ENCODE peak calls at places on chromosome 16, in six cellular contexts. N, L, P, Y, M and R are unnamed samples.
A peak's percentile ranks its signal among the peaks of the same experiment; 100 is the strongest.

GRCh38 chr16:89094252-89094901 is 725 bp downstream of the ACSF3 start:
- DNase-seq in L (no peak), Y (no peak), N (peak; percentile 23), M (peak; percentile 35), P (peak; percentile 46), R (no peak)

GRCh38 chr16:89495121-89495520 is 4.8 kb upstream of the ANKRD11 start:
- DNase-seq in Y (no peak), L (no peak), N (no peak), M (peak; percentile 10), P (no peak), R (peak; percentile 56)

GRCh38 chr16:68980695-68981315 is 124.6 kb upstream of the HAS3 start:
- DNase-seq in Y (no peak), N (no peak), L (no peak), P (no peak), M (no peak), R (no peak)

GRCh38 chr16:56576585-56577299 is 11.9 kb downstream of the MT4 start:
- DNase-seq in P (peak; percentile 72), Y (peak; percentile 89), M (peak; percentile 88), N (peak; percentile 96), L (peak; percentile 87), R (peak; percentile 31)

GRCh38 chr16:7597677-7598076 is 265.0 kb downstream of the RBFOX1 start:
- DNase-seq in N (peak; percentile 11), L (no peak), M (no peak), Y (no peak), P (no peak), R (no peak)

GRCh38 chr16:13919330-13919682 is 648 bp upstream of the ERCC4 start:
- DNase-seq in Y (peak; percentile 41), P (peak; percentile 42), M (peak; percentile 50), N (peak; percentile 49), L (no peak), R (no peak)

GRCh38 chr16:69465083-69465721 is 40.8 kb downstream of the CYB5B start:
- DNase-seq in N (no peak), M (no peak), Y (peak; percentile 7), L (no peak), P (no peak), R (peak; percentile 35)

GRCh38 chr16:27906883-27907282 is 156.6 kb downstream of the GSG1L start:
- DNase-seq in P (no peak), N (no peak), L (no peak), M (no peak), Y (no peak), R (no peak)

GRCh38 chr16:16001856-16002255 is 52.4 kb downstream of the ABCC1 start:
- DNase-seq in Y (peak; percentile 51), L (no peak), M (no peak), P (no peak), N (no peak), R (no peak)

GRCh38 chr16:70512456-70512855 is 10.9 kb downstream of the COG4 start:
- DNase-seq in L (no peak), M (peak; percentile 66), Y (no peak), P (no peak), N (peak; percentile 94), R (no peak)

GRCh38 chr16:89122322-89122831 is 28.7 kb downstream of the ACSF3 start:
- DNase-seq in L (peak; percentile 73), P (no peak), N (peak; percentile 47), M (no peak), Y (no peak), R (no peak)

GRCh38 chr16:19555938-19556778 is 655 bp downstream of the VPS35L start:
- DNase-seq in L (no peak), P (peak; percentile 88), Y (no peak), N (peak; percentile 24), M (peak; percentile 6), R (peak; percentile 11)

GRCh38 chr16:89705006-89705405 is 3.5 kb upstream of the SPATA2L start:
- DNase-seq in Y (no peak), P (no peak), M (no peak), N (no peak), L (no peak), R (no peak)

GRCh38 chr16:50861926-50862325 is 120.0 kb downstream of the CYLD start:
- DNase-seq in N (peak; percentile 65), P (no peak), L (no peak), Y (no peak), M (peak; percentile 82), R (peak; percentile 68)

GRCh38 chr16:23187341-23187740 is 4.8 kb downstream of the SCNN1G start:
- DNase-seq in N (peak; percentile 8), M (no peak), L (no peak), Y (no peak), P (no peak), R (no peak)

GRCh38 chr16:23182675-23183485 is at the start of gene SCNN1G:
- DNase-seq in N (no peak), L (peak; percentile 31), P (peak; percentile 55), Y (no peak), M (no peak), R (no peak)

GRCh38 chr16:23186171-23186570 is 3.6 kb downstream of the SCNN1G start:
- DNase-seq in L (no peak), N (no peak), M (no peak), P (no peak), Y (no peak), R (no peak)

GRCh38 chr16:23183486-23183862 is 929 bp downstream of the SCNN1G start:
- DNase-seq in N (no peak), M (no peak), P (no peak), L (no peak), Y (no peak), R (no peak)

DNA sequence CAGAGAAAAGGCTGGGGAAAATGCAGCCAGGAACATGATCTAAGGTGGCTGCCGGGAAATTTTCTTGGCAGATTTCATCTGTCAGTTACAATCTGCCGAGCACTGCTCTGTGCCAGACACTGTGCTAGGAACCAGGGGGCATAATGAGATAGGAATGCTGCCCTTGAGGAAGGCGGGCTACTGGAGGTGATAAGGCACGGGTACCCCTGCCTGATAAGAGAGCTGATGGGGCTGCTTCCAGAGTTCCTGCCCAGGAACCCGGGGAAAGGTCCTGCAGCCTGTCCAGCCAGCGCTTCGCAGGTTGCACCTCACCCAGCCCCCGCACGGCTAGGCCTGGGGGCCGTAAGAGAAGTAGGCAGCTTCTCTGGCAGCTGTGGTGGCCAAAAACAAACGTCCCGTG is 3.1 kb downstream of the SCNN1G start:
- DNase-seq in N (no peak), P (no peak), M (no peak), Y (peak; percentile 66), L (peak; percentile 61), R (no peak)
- TF ChIP-seq CTCF in N (no peak), P (no peak), M (no peak), Y (no peak), L (no peak), R (no peak)

DNA sequence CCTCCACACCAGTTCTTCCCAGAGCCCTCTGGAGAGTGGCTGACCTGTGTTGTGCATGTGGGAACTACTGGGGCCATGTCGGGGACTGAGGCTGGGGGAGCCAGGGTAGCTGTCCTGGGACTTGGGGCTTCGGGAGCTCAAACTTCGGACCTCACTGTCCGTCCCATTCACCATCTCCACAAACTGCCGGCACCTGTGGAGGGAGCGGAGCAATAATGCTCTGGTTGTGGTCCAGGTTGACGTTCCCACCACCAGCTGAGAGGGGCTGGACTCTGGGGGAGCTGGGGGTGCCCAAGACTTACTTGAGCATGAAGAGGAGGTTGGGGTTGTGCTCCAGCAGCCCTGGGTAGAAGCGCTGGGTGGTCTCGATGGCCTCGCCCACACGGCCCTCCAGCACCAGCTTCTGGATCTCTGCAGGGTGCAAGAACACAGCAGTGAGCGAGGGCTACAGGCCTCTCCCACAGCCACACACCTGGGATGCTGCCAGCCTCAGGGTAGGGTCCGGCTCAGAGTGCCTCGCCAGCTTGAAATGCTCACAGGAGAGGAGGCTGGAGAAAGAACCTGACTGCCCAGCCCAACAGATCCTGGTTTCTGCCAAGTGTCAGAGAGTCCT is 10.6 kb upstream of the GFOD2 start:
- DNase-seq in P (no peak), Y (no peak), N (no peak), L (no peak), M (no peak), R (no peak)
- H3K36me3 ChIP-seq in P (no peaks in the 10 kb centered on the region), Y (peaks cover 25% of the 10 kb centered on the region), N (peaks cover 20% of the 10 kb centered on the region), L (peaks cover 95% of the 10 kb centered on the region), M (no peaks in the 10 kb centered on the region), R (peaks cover 38% of the 10 kb centered on the region)

GRCh38 chr16:82344157-82344556 is 174.1 kb upstream of the MPHOSPH6 start:
- DNase-seq in M (peak; percentile 10), L (peak; percentile 55), N (peak; percentile 30), P (peak; percentile 47), Y (peak; percentile 18), R (no peak)
- TF ChIP-seq CTCF in M (peak; percentile 42), L (peak; percentile 49), N (peak; percentile 79), P (peak; percentile 63), Y (peak; percentile 46), R (peak; percentile 55)

DNA sequence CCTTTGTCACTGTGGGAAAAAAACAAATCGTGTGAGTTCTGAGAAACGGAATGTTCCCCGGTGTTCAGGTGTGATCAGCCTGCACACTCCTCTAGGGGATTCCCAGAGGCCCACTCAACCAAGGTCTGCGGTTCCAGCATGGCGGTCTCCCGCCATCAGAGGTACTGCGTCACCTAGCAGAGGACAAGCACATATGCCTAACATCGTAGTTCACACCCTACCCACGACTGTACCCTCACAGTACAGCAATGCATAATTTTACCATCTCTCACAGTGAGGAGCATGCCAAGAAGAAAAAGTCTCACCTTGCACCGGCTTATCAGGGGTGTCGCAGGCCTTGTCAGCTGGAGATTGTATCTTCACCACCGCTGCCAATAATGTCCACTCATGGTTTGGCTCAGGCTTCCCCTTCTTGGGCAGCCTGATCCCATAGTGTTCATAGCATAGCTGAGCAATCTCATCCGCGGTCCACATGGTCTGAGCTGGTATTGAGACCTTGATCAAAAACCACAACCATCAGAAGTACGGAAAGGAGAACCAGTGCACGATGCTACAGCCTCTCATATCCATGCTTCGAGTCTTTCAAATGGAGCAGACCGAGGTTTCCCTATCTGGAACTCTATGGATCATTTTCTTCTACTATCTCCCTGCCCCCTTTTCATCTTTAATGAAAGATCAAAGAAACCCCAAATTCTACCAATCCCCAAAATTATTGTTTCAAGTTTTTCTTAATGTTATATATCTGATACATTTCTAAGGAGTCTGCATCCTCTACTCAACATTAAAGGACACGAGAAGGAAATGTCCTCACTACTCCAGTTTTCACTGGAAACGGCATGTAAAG is 2.5 kb downstream of the ADAT1 start:
- DNase-seq in N (no peak), M (no peak), Y (no peak), P (no peak), L (peak; percentile 34), R (no peak)
- H3K36me3 ChIP-seq in N (peaks cover 16% of the 10 kb centered on the region), M (peaks cover 2% of the 10 kb centered on the region), Y (peaks cover 4% of the 10 kb centered on the region), P (no peaks in the 10 kb centered on the region), L (peaks cover 54% of the 10 kb centered on the region), R (peaks cover 27% of the 10 kb centered on the region)

DNA sequence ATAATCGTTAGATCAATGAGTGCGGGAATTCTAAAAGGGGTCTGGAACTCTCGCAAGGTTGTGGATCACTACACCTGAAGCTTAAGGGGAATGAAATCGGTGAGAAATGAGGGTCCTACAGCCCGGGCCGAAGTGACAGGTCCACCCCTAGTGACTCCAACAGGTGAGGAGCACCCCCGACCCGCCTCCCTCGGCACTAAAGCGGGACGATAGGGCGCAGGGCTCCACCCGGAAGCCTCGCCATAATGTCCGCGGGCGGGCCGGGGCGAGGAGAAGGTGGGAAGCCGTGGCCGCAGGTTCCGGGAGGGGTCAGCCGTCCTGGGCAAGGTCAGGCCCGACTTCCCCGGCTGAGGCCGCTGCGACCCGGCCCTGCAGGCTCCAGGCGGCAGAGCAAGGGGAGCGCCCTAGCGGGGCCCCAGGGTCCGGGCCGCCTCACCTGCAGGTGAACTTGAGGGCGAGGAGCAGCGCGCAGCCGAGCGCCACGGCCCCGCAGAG is 569 bp downstream of the TXNDC11 start:
- DNase-seq in N (no peak), M (no peak), P (no peak), L (peak; percentile 58), Y (peak; percentile 64), R (no peak)
- TF ChIP-seq CTCF in N (no peak), M (no peak), P (no peak), L (no peak), Y (no peak), R (no peak)